ENCODE peak calls at places on chromosome 3, in nine cellular contexts. E, P, U, G, W, C, X, I and J are unnamed samples.

GRCh38 chr3:138578961-138579574 is 15.0 kb downstream of the CEP70 start:
- DNase-seq in G (no peak), C (no peak), W (no peak), X (no peak), U (no peak), P (no peak), E (no peak), I (no peak), J (no peak)

GRCh38 chr3:55500555-55501340 is 13.6 kb upstream of the WNT5A start:
- DNase-seq in X (no peak), I (no peak), C (no peak), E (no peak), P (no peak), U (no peak), W (no peak), G (no peak), J (no peak)

GRCh38 chr3:72123908-72124441 is 339.0 kb upstream of the PROK2 start:
- DNase-seq in P (peak; percentile 81), C (peak; percentile 47), W (no peak), I (peak; percentile 75), G (peak; percentile 19), U (peak; percentile 28), E (peak; percentile 63), X (peak; percentile 89), J (peak; percentile 93)

GRCh38 chr3:12193485-12194165 is 34.9 kb upstream of the TIMP4 start:
- DNase-seq in P (no peak), C (peak; percentile 44), X (peak; percentile 79), I (peak; percentile 90), G (peak; percentile 75), E (no peak), W (peak; percentile 75), U (peak; percentile 61), J (no peak)

GRCh38 chr3:98010194-98010882 is 24.8 kb downstream of the GABRR3 start:
- DNase-seq in X (no peak), G (no peak), W (no peak), U (no peak), I (no peak), C (no peak), E (no peak), P (no peak), J (no peak)

GRCh38 chr3:129592362-129593150 is 13.9 kb downstream of the PLXND1 start:
- DNase-seq in P (peak; percentile 85), E (no peak), C (no peak), W (no peak), U (peak; percentile 57), G (no peak), I (no peak), X (peak; percentile 68), J (no peak)

GRCh38 chr3:67017211-67017610 is 19.1 kb downstream of the KBTBD8 start:
- DNase-seq in I (no peak), P (no peak), C (no peak), X (no peak), W (no peak), U (no peak), E (no peak), G (no peak), J (no peak)

GRCh38 chr3:174756200-174756829 is 102.8 kb upstream of the NAALADL2 start:
- DNase-seq in I (no peak), G (no peak), U (no peak), C (no peak), E (no peak), P (no peak), X (no peak), W (no peak), J (no peak)

GRCh38 chr3:25103391-25103790 is 324.7 kb upstream of the RARB start:
- DNase-seq in X (no peak), W (no peak), U (no peak), G (no peak), P (no peak), C (no peak), E (no peak), I (no peak), J (no peak)

GRCh38 chr3:156608601-156609000 is 53.7 kb upstream of the SSR3 start:
- DNase-seq in X (no peak), C (no peak), U (no peak), E (no peak), I (no peak), P (no peak), W (peak; percentile 37), G (no peak), J (no peak)

GRCh38 chr3:156605686-156606605 is 51.0 kb upstream of the SSR3 start:
- DNase-seq in E (no peak), U (peak; percentile 23), W (peak; percentile 91), X (peak; percentile 34), I (no peak), P (peak; percentile 71), C (peak; percentile 31), G (no peak), J (no peak)

GRCh38 chr3:156609115-156609514 is 54.2 kb upstream of the SSR3 start:
- DNase-seq in I (no peak), E (no peak), C (no peak), U (no peak), G (no peak), P (no peak), X (no peak), W (no peak), J (no peak)

GRCh38 chr3:156604642-156605144 is 49.8 kb upstream of the SSR3 start:
- DNase-seq in G (no peak), P (no peak), C (no peak), U (no peak), W (peak; percentile 66), X (no peak), E (no peak), I (no peak), J (no peak)

DNA sequence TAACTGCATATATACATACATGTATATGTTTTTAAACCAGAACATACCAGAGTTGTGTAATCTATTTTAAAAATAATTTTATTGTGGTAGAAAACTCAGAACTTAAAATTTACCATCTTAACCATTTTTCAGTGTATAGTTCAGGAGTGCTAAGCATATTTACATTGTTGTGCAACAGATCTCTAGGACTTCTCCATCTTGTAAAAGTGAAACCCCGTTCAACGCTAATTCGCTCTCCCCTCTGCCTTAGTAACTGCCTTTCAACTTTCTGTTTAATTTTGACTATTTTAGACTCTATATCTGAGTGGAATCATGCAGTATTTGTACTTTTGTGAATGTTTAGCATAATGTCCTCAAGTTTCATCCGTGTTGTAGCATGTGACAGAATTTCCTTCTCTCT is 51.8 kb upstream of the SSR3 start:
- DNase-seq in U (no peak), P (no peak), E (no peak), W (no peak), G (no peak), C (no peak), X (no peak), I (no peak), J (no peak)
- H3K27ac ChIP-seq in U (no peak overlapping the region), P (peak overlapping the region; percentile 81), E (no peak overlapping the region), W (peak overlapping the region; percentile 78), G (no peak overlapping the region), C (peak overlapping the region; percentile 86), X (no peak overlapping the region), I (no peak overlapping the region), J (peak overlapping the region; percentile 55)

GRCh38 chr3:150238043-150238802 is 169.9 kb upstream of the TSC22D2 start:
- DNase-seq in C (no peak), X (no peak), I (no peak), U (no peak), E (no peak), G (no peak), P (no peak), W (no peak), J (peak; percentile 63)

GRCh38 chr3:150236683-150237082 is 171.4 kb upstream of the TSC22D2 start:
- DNase-seq in W (no peak), X (no peak), U (no peak), C (no peak), I (no peak), E (no peak), P (no peak), G (no peak), J (no peak)

GRCh38 chr3:150235799-150236198 is 172.3 kb upstream of the TSC22D2 start:
- DNase-seq in E (no peak), U (no peak), C (no peak), G (no peak), P (no peak), X (no peak), I (no peak), W (no peak), J (no peak)

GRCh38 chr3:150238995-150239612 is 169.0 kb upstream of the TSC22D2 start:
- DNase-seq in P (no peak), E (no peak), W (no peak), X (no peak), C (peak; percentile 36), U (peak; percentile 38), I (peak; percentile 56), G (no peak), J (peak; percentile 24)

DNA sequence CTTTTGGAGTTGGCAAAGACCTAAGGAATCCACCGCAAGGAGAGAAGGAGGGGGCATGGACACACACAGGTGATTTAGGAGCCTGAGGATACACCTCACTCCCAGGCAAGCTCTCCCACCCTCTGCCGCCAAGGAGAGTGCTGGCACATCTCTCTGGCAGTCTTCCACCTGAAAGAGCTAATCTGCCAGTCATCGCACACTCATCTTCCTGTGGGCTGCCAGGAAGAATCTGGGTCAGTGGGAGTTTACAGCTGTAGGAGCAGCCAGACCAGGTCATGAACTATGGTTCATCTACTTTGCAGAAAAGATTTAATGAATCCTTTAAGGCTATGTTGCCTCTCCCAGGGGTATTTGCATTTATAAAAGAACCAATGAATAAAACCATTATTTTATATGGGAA is 170.6 kb upstream of the TSC22D2 start:
- DNase-seq in E (no peak), G (no peak), W (no peak), P (peak; percentile 72), I (peak; percentile 22), X (peak; percentile 36), U (no peak), C (no peak), J (peak; percentile 68)
- TF ChIP-seq POLR2AphosphoS5 in E (no peak), G (no peak), W (no peak), P (no peak), I (peak; percentile 50), X (peak; percentile 60), U (no peak), C (no peak), J (no peak)

DNA sequence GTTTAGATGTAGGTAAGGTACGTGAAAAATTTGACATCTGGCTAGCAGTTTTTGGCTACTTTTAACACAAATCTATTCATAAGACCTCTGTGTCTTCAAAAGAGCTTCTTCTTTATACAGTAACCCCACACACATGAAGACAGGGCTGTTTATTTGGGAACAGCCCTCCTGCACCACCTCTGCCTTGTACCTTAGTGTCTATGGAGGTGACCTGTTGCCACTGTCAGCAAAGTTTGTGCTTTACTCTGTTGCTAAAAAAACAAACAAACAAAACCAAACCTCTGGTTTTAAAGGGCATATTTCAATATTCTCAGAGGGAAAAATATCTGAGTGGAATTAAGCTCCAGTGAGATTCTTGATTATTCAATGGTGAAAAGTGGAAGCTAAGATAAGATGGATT is 122.0 kb downstream of the ARPP21 start:
- DNase-seq in C (no peak), P (no peak), G (no peak), I (no peak), X (no peak), U (no peak), W (no peak), E (no peak), J (no peak)
- TF ChIP-seq POLR2A in C (no peak), P (no peak), G (no peak), I (no peak), X (no peak), U (no peak), W (no peak), E (no peak), J (no peak)

DNA sequence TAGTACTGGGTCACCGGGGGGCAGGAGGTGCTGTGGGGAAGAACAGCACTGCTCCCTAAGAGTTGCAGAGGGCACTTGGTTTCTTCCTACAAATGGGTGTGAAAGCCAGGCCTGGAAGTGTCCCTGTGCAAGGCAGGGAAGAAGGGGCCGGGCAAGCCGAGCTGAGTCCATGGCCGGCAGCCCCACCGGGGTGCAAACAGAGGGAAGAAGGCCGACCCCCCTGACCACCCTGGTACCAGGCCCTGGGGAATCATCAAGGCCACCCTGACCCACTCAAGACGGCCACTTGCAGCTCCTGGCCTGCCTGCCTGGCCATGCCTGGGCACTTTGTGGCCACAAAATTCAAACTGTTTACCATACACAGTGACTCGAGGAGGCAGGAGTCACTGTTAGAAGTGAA is 8.7 kb upstream of the DNAJB8 start:
- DNase-seq in P (no peak), I (no peak), G (no peak), C (no peak), X (no peak), U (no peak), W (no peak), E (no peak), J (no peak)
- H3K27ac ChIP-seq in P (no peak overlapping the region), I (no peak overlapping the region), G (no peak overlapping the region), C (no peak overlapping the region), X (no peak overlapping the region), U (no peak overlapping the region), W (no peak overlapping the region), E (no peak overlapping the region), J (no peak overlapping the region)